ENCODE peak calls at places on chromosome 5, in five cellular contexts. B is H54, N is Caki2, L is H1, D is bronchial epithelial cell. Q is an unnamed sample.

GRCh38 chr5:161660806-161661205 is 24.7 kb upstream of the GABRA6 start:
- DNase-seq in D (no peak), N (no peak), L (no peak), B (no peak), Q (no peak)

GRCh38 chr5:122844136-122844915 is 1.1 kb upstream of the SNX24 start:
- DNase-seq in D (peak), B (no peak), N (no peak), L (no peak), Q (peak)

GRCh38 chr5:40762716-40763115 is 7.0 kb upstream of the TTC33 start:
- DNase-seq in B (no peak), L (no peak), D (no peak), N (no peak), Q (no peak)

GRCh38 chr5:149038336-149039075 is 24.4 kb downstream of the SH3TC2 start:
- DNase-seq in B (no peak), D (no peak), L (no peak), N (peak), Q (no peak)

GRCh38 chr5:146561711-146562110 is 45.7 kb upstream of the GPR151 start:
- DNase-seq in B (no peak), N (no peak), D (no peak), L (no peak), Q (no peak)

GRCh38 chr5:129361441-129362025 is 98.6 kb upstream of the ADAMTS19 start:
- DNase-seq in N (no peak), B (no peak), L (no peak), D (peak), Q (no peak)

GRCh38 chr5:135997936-135998335 is 30.9 kb upstream of the TGFBI start:
- DNase-seq in L (peak), N (no peak), D (no peak), B (no peak), Q (no peak)

GRCh38 chr5:124790261-124790894 is 43.9 kb upstream of the ZNF608 start:
- DNase-seq in N (no peak), D (peak), L (no peak), B (no peak), Q (no peak)

GRCh38 chr5:52693279-52693678 is 94.4 kb upstream of the ITGA1 start:
- DNase-seq in D (peak), L (no peak), N (no peak), B (no peak), Q (peak)

GRCh38 chr5:64487283-64487682 is 18.5 kb upstream of the RGS7BP start:
- DNase-seq in D (peak), B (no peak), L (no peak), N (no peak), Q (no peak)

GRCh38 chr5:107794731-107795130 is 124.0 kb upstream of the EFNA5 start:
- DNase-seq in N (no peak), L (no peak), B (no peak), D (no peak), Q (no peak)

GRCh38 chr5:14572384-14572783 is 9.2 kb upstream of the OTULINL start:
- DNase-seq in N (no peak), B (no peak), D (no peak), L (no peak), Q (no peak)

GRCh38 chr5:592158-592557 is 20.0 kb upstream of the CEP72 start:
- DNase-seq in B (no peak), L (no peak), D (peak), N (no peak), Q (no peak)

GRCh38 chr5:67693956-67694564 is 497.5 kb upstream of the CD180 start:
- DNase-seq in B (no peak), D (no peak), N (no peak), L (no peak), Q (no peak)

GRCh38 chr5:180910735-180911134 is 11.8 kb downstream of the BTNL8 start:
- DNase-seq in B (no peak), D (peak), L (no peak), N (no peak), Q (no peak)

GRCh38 chr5:57225553-57225952 is 51.7 kb downstream of the GPBP1 start:
- DNase-seq in L (no peak), B (no peak), N (no peak), D (no peak), Q (no peak)

GRCh38 chr5:16539169-16539666 is 73.6 kb upstream of the ZNF622 start:
- DNase-seq in N (peak), D (peak), B (peak), L (no peak), Q (peak)

GRCh38 chr5:82111191-82111590 is 139.4 kb downstream of the ATG10 start:
- DNase-seq in L (no peak), D (no peak), B (no peak), N (no peak), Q (no peak)

GRCh38 chr5:35457912-35458823 is 159.5 kb upstream of the SPEF2 start:
- DNase-seq in B (no peak), D (no peak), L (no peak), N (no peak), Q (no peak)

GRCh38 chr5:36227046-36227445 is 14.7 kb downstream of the NADK2 start:
- DNase-seq in D (no peak), B (no peak), N (no peak), L (no peak), Q (no peak)

GRCh38 chr5:7518947-7519560 is 123.1 kb downstream of the ADCY2 start:
- DNase-seq in D (no peak), B (no peak), N (no peak), L (peak), Q (no peak)

GRCh38 chr5:54022156-54022685 is 288.2 kb downstream of the ARL15 start:
- DNase-seq in B (no peak), L (no peak), D (no peak), N (no peak), Q (no peak)

GRCh38 chr5:62489471-62489870 is 76.9 kb downstream of the IPO11 start:
- DNase-seq in L (no peak), N (no peak), B (no peak), D (no peak), Q (no peak)

GRCh38 chr5:16916262-16916878 is 19.7 kb downstream of the MYO10 start:
- DNase-seq in D (peak), L (no peak), B (peak), N (peak), Q (no peak)

GRCh38 chr5:105963856-105964255 is 1706.9 kb downstream of the EFNA5 start:
- DNase-seq in B (no peak), D (no peak), L (no peak), N (no peak), Q (no peak)

GRCh38 chr5:43315262-43315661 is 2.0 kb upstream of the HMGCS1 start:
- DNase-seq in B (no peak), N (peak), L (no peak), D (peak), Q (no peak)

GRCh38 chr5:17204133-17204489 is 13.3 kb upstream of the BASP1 start:
- DNase-seq in D (no peak), B (no peak), L (no peak), N (no peak), Q (no peak)

GRCh38 chr5:96823060-96823459 is 15.3 kb upstream of the ERAP1 start:
- DNase-seq in B (no peak), D (no peak), L (no peak), N (no peak), Q (no peak)

GRCh38 chr5:126373621-126374416 is 49.4 kb upstream of the GRAMD2B start:
- DNase-seq in B (no peak), N (peak), L (no peak), D (no peak), Q (no peak)

GRCh38 chr5:33363537-33363936 is 77.2 kb upstream of the TARS1 start:
- DNase-seq in N (no peak), D (no peak), L (no peak), B (no peak), Q (no peak)

GRCh38 chr5:33277061-33277460 is 163.7 kb upstream of the TARS1 start:
- DNase-seq in D (no peak), L (no peak), N (no peak), B (no peak), Q (no peak)

GRCh38 chr5:43556857-43557593 is at the start of gene PAIP1:
- DNase-seq in B (peak), L (peak), N (peak), D (peak), Q (peak)

GRCh38 chr5:72152506-72152905 is 45.2 kb downstream of the MAP1B start:
- DNase-seq in N (no peak), B (no peak), L (no peak), D (no peak), Q (no peak)

Q was measured in G401.